ENCODE peak calls at places on chromosomes 3 and 15, in six cellular contexts. H is kidney tubule cell; O is MM.1S; B is effector memory CD8-positive, alpha-beta T cell; R is body of pancreas; J is stimulated activated CD4-positive, alpha-beta T cell treated with anti-CD3 and anti-CD28 coated beads, Interleukin-4, amount 100 ng/mL, for 24 hours. E is an unnamed sample.

GRCh38 chr15:34106423-34106822 is 4.5 kb downstream of the PGBD4 start:
- DNase-seq in H (no peak), O (no peak), B (no peak), R (no peak), J (no peak), E (no peak)

GRCh38 chr3:99544819-99545281 is 93.5 kb upstream of the COL8A1 start:
- DNase-seq in H (peak), O (no peak), B (no peak), R (peak), J (no peak), E (no peak)

GRCh38 chr3:143668924-143669790 is 179.1 kb downstream of the SLC9A9 start:
- DNase-seq in H (no peak), O (peak), B (no peak), R (no peak), J (no peak), E (no peak)

GRCh38 chr3:123749716-123750115 is 134.4 kb downstream of the MYLK start:
- DNase-seq in H (peak), O (no peak), B (no peak), R (no peak), J (no peak), E (no peak)

GRCh38 chr3:127857270-127857801 is 35.0 kb upstream of the MGLL start:
- DNase-seq in H (no peak), O (no peak), B (no peak), R (no peak), J (no peak), E (no peak)

GRCh38 chr15:77649019-77649418 is 16.3 kb upstream of the LINGO1 start:
- DNase-seq in H (no peak), O (no peak), B (no peak), R (no peak), J (no peak), E (no peak)

GRCh38 chr3:82133070-82133606 is 371.7 kb upstream of the GBE1 start:
- DNase-seq in H (peak), O (peak), B (peak), R (peak), J (peak), E (peak)

GRCh38 chr3:170997966-170998913 is 28.3 kb downstream of the SLC2A2 start:
- DNase-seq in H (peak), O (no peak), B (no peak), R (peak), J (no peak), E (peak)

GRCh38 chr15:73948982-73949381 is 22.7 kb downstream of the LOXL1 start:
- DNase-seq in H (no peak), O (no peak), B (no peak), R (no peak), J (no peak), E (no peak)

GRCh38 chr3:195044411-195044810 is 226.5 kb downstream of the XXYLT1 start:
- DNase-seq in H (no peak), O (no peak), B (no peak), R (no peak), J (no peak), E (peak)

GRCh38 chr15:99441871-99442267 is 123.9 kb upstream of the MEF2A start:
- DNase-seq in H (peak), O (no peak), B (no peak), R (no peak), J (no peak), E (no peak)

GRCh38 chr3:105829879-105830622 is 38.8 kb downstream of the CBLB start:
- DNase-seq in H (no peak), O (no peak), B (no peak), R (no peak), J (no peak), E (no peak)

GRCh38 chr3:26308454-26308853 is 314.1 kb upstream of the LRRC3B start:
- DNase-seq in H (no peak), O (no peak), B (no peak), R (no peak), J (no peak), E (no peak)

GRCh38 chr3:1942751-1943150 is 155.9 kb upstream of the CNTN4 start:
- DNase-seq in H (no peak), O (no peak), B (no peak), R (no peak), J (no peak), E (no peak)

GRCh38 chr3:117165611-117166051 is 456.1 kb downstream of the TUSC7 start:
- DNase-seq in H (no peak), O (no peak), B (no peak), R (no peak), J (no peak), E (no peak)

E was measured in right lobe of liver.